ENCODE peak calls at places on chromosomes 5 and 9, in four cellular contexts. I is K562, X is WTC11, L is HepG2. R is an unnamed sample.

GRCh38 chr9:129619787-129620668 is 873 bp downstream of the C9orf50 start:
- DNase-seq in I (peak), X (no peak), L (no peak), R (no peak)

GRCh38 chr5:106749826-106750225 is 920.9 kb downstream of the EFNA5 start:
- DNase-seq in I (no peak), X (no peak), L (no peak), R (no peak)

GRCh38 chr9:70438341-70438924 is 24.0 kb upstream of the KLF9 start:
- DNase-seq in I (peak), X (no peak), L (peak), R (no peak)

GRCh38 chr5:5497132-5497748 is 74.8 kb downstream of the ICE1 start:
- DNase-seq in I (peak), X (peak), L (peak), R (no peak)

GRCh38 chr5:50745221-50745620 is 78.8 kb downstream of the PARP8 start:
- DNase-seq in I (no peak), X (no peak), L (no peak), R (no peak)

GRCh38 chr5:6979061-6979460 is 265.8 kb downstream of the TENT4A start:
- DNase-seq in I (no peak), X (no peak), L (no peak), R (no peak)

GRCh38 chr5:40430112-40430725 is 249.5 kb upstream of the PTGER4 start:
- DNase-seq in I (no peak), X (no peak), L (no peak), R (no peak)

GRCh38 chr9:130962418-130963316 is 23.6 kb upstream of the FIBCD1 start:
- DNase-seq in I (peak), X (no peak), L (no peak), R (no peak)

GRCh38 chr5:171388816-171389168 is 1.1 kb downstream of the NPM1 start:
- DNase-seq in I (no peak), X (no peak), L (no peak), R (no peak)

GRCh38 chr9:9920425-9920824 is 692.4 kb downstream of the PTPRD start:
- DNase-seq in I (no peak), X (no peak), L (no peak), R (no peak)

GRCh38 chr9:114898741-114899140 is 31.6 kb downstream of the TNFSF8 start:
- DNase-seq in I (no peak), X (no peak), L (no peak), R (no peak)

GRCh38 chr5:102711525-102712240 is 43.4 kb upstream of the PAM start:
- DNase-seq in I (no peak), X (no peak), L (no peak), R (no peak)

GRCh38 chr9:36213387-36213786 is 22.7 kb downstream of the CLTA start:
- DNase-seq in I (no peak), X (no peak), L (no peak), R (no peak)

GRCh38 chr5:131169810-131170539 is 769 bp upstream of the LYRM7 start:
- DNase-seq in I (no peak), X (no peak), L (no peak), R (no peak)

GRCh38 chr5:73254634-73255033 is 81.6 kb downstream of the TMEM174 start:
- DNase-seq in I (no peak), X (no peak), L (no peak), R (no peak)

GRCh38 chr5:66840527-66841013 is 244.4 kb downstream of the MAST4 start:
- DNase-seq in I (no peak), X (no peak), L (peak), R (peak)

GRCh38 chr5:59197911-59198310 is 615.0 kb downstream of the RAB3C start:
- DNase-seq in I (no peak), X (no peak), L (no peak), R (no peak)

GRCh38 chr5:73448451-73449136 is at the start of gene FOXD1:
- DNase-seq in I (peak), X (peak), L (peak), R (no peak)

GRCh38 chr5:142587354-142587965 is 98.4 kb downstream of the FGF1 start:
- DNase-seq in I (peak), X (peak), L (peak), R (no peak)

GRCh38 chr9:132079391-132080071 is at the start of gene MED27:
- DNase-seq in I (peak), X (peak), L (peak), R (peak)

GRCh38 chr9:122220673-122221222 is 8.0 kb downstream of the LHX6 start:
- DNase-seq in I (no peak), X (no peak), L (no peak), R (no peak)

GRCh38 chr5:7916171-7916804 is 47.3 kb downstream of the MTRR start:
- DNase-seq in I (no peak), X (no peak), L (no peak), R (no peak)

GRCh38 chr9:109779711-109780452 is at the start of gene PALM2AKAP2:
- DNase-seq in I (peak), X (peak), L (no peak), R (no peak)

GRCh38 chr5:150164640-150165039 is 1.9 kb upstream of the CDX1 start:
- DNase-seq in I (no peak), X (no peak), L (no peak), R (no peak)

GRCh38 chr5:17763301-17763700 is 129.0 kb downstream of the TAF11L14 start:
- DNase-seq in I (no peak), X (no peak), L (no peak), R (no peak)

GRCh38 chr5:56164371-56164770 is 68.8 kb downstream of the ANKRD55 start:
- DNase-seq in I (no peak), X (no peak), L (no peak), R (no peak)

GRCh38 chr9:109020982-109021511 is 7.7 kb upstream of the CTNNAL1 start:
- DNase-seq in I (no peak), X (no peak), L (no peak), R (no peak)

GRCh38 chr5:80072103-80073073 is 37.2 kb downstream of the THBS4 start:
- DNase-seq in I (no peak), X (no peak), L (no peak), R (no peak)

GRCh38 chr5:147037517-147038205 is 159.1 kb upstream of the PPP2R2B start:
- DNase-seq in I (no peak), X (no peak), L (no peak), R (no peak)

GRCh38 chr9:87063246-87063645 is 115.9 kb upstream of the GAS1 start:
- DNase-seq in I (no peak), X (no peak), L (no peak), R (no peak)

GRCh38 chr9:97501972-97502221 is 431 bp downstream of the TMOD1 start:
- DNase-seq in I (no peak), X (no peak), L (no peak), R (no peak)

GRCh38 chr5:62617943-62618342 is 39.3 kb downstream of the LRRC70 start:
- DNase-seq in I (no peak), X (no peak), L (no peak), R (no peak)

GRCh38 chr5:65171645-65172044 is 310.1 kb downstream of the ADAMTS6 start:
- DNase-seq in I (no peak), X (no peak), L (no peak), R (no peak)

GRCh38 chr5:149298163-149298562 is 26.5 kb downstream of the AFAP1L1 start:
- DNase-seq in I (no peak), X (no peak), L (no peak), R (no peak)

GRCh38 chr9:12426198-12426864 is 266.9 kb upstream of the TYRP1 start:
- DNase-seq in I (no peak), X (no peak), L (no peak), R (no peak)
- TF ChIP-seq CBFB in I (no peak), X (no peak), L (no peak), R (no peak)

GRCh38 chr9:120885968-120886367 is 9.0 kb upstream of the PHF19 start:
- DNase-seq in I (no peak), X (no peak), L (no peak), R (no peak)
- TF ChIP-seq CBFB in I (no peak), X (no peak), L (no peak), R (no peak)

DNA sequence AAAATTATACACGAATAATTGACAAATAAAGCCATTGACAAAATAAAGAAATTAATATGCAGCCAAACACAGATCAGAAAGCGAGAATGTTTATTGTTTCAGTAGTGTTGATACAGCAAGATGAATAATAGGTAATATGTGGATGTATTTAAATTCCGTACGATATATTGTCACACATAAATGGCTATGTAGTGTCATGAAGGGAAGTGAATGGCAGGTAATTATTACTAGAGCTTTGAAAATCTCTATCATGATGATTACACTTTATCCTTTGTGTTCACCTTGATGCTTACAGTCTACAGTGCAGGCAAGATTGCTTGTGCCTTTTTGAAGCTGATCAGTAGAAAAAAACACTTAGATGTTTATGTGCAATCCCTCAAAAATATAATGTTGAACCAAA is 23.3 kb upstream of the CDH10 start:
- DNase-seq in I (no peak), X (no peak), L (no peak), R (no peak)
- TF ChIP-seq CBFB in I (no peak), X (no peak), L (no peak), R (no peak)

GRCh38 chr5:138647261-138647788 is 72.1 kb upstream of the HSPA9 start:
- DNase-seq in I (no peak), X (no peak), L (no peak), R (no peak)
- TF ChIP-seq CBFB in I (no peak), X (no peak), L (no peak), R (no peak)

DNA sequence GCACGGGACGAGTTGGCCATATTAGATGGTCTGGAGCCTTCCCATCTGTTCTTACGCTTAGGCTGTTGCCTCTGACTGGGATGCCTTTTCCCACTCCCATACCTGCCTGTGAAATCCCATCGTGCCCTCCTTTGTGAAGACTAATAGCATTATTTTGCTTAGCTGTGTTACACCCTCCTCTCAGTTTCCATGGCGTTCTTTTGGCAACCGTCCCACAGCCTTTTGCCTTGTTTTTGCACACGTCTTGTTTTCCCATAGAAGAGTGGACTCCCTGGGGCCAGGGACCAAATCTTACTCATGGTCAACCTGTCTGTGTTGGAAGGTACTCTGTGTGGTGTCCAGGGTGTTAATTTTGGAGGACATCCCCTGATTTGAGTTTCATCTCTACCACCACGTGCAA is 242.1 kb downstream of the HSPA4 start:
- DNase-seq in I (no peak), X (no peak), L (no peak), R (no peak)
- TF ChIP-seq CBFB in I (no peak), X (no peak), L (no peak), R (no peak)

DNA sequence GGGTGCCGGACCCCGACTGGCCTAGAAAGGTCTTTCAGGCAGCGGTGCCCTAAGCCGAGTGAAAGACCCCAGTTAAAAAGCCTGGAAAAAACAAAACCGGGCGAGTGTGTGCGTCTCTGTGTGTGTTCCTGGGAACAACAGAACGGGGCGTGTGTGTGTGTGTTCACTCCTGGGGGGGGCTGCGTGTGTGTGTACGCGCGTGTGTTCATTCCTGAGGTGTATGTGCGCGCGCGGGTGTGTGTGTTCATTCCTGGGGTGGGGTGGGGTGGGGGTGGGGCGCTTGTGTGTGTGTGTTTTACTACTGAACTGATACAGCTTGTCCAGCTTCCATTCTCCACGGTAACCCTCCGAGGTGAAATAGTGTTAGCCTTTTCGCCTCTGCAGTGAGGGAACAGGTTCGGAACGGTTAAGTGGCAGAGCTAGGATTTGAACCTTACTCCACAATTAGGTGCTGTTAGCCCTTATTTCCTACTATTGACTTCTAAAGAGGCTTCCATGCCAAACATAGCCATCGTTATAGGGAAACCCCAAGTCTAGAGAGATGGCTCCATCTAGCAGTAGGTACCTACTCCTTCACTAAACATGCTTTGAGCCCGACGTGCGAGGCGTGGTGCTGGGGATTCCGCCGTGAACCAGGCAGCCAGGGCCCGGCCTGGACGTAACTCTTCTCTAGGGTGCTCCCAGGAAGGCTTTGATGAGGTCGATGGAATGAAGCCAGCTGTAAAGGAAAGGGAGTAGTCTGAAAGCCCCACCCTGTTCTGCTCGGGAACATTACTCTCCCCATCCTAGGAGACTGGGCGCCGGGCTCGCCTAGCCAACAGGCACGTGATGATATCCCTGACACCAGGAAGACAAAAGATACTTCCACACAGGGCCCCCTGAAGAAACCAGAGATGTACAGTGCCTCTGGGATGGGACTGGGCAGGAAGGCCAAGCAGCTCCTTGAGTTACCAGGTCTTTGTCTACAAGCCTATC is 734 bp upstream of the SKP1 start:
- DNase-seq in I (peak), X (no peak), L (peak), R (peak)
- TF ChIP-seq CBFB in I (no peak), X (no peak), L (no peak), R (no peak)